ENCODE peak calls at places on chromosome 18, in four cellular contexts. E, F, P and T are unnamed samples.

GRCh38 chr18:3593381-3593903 is 143.5 kb downstream of the TGIF1 start:
- DNase-seq in E (no peak), F (peak), P (no peak), T (peak)

GRCh38 chr18:3529597-3529996 is 79.6 kb downstream of the TGIF1 start:
- DNase-seq in E (no peak), F (no peak), P (no peak), T (no peak)

GRCh38 chr18:43574974-43575373 is 297.7 kb upstream of the SYT4 start:
- DNase-seq in E (no peak), F (no peak), P (no peak), T (no peak)

GRCh38 chr18:8615397-8616025 is 6.3 kb downstream of the RAB12 start:
- DNase-seq in E (peak), F (peak), P (no peak), T (no peak)

GRCh38 chr18:80154293-80154692 is 45.2 kb downstream of the ADNP2 start:
- DNase-seq in E (peak), F (no peak), P (peak), T (peak)

GRCh38 chr18:9333441-9334350 is 877 bp upstream of the TWSG1 start:
- DNase-seq in E (peak), F (no peak), P (no peak), T (no peak)

GRCh38 chr18:59876310-59876626 is 23.5 kb upstream of the PMAIP1 start:
- DNase-seq in E (no peak), F (no peak), P (peak), T (no peak)

GRCh38 chr18:37565985-37566478 is 434 bp upstream of the CELF4 start:
- DNase-seq in E (peak), F (peak), P (peak), T (peak)

GRCh38 chr18:55485666-55486065 is 102.3 kb downstream of the TCF4 start:
- DNase-seq in E (no peak), F (no peak), P (no peak), T (no peak)

GRCh38 chr18:6543330-6543908 is 128.7 kb upstream of the L3MBTL4 start:
- DNase-seq in E (peak), F (peak), P (peak), T (peak)

GRCh38 chr18:28003451-28003850 is 173.5 kb downstream of the CDH2 start:
- DNase-seq in E (no peak), F (no peak), P (no peak), T (no peak)

GRCh38 chr18:69969491-69969890 is 21.8 kb upstream of the CD226 start:
- DNase-seq in E (no peak), F (no peak), P (no peak), T (no peak)

GRCh38 chr18:26863921-26864497 is 1.5 kb downstream of the AQP4 start:
- DNase-seq in E (peak), F (no peak), P (no peak), T (no peak)

GRCh38 chr18:8450013-8450412 is 159.2 kb upstream of the RAB12 start:
- DNase-seq in E (no peak), F (no peak), P (no peak), T (peak)

GRCh38 chr18:79245517-79246001 is 150.2 kb upstream of the NFATC1 start:
- DNase-seq in E (no peak), F (peak), P (no peak), T (peak)

GRCh38 chr18:34153711-34154110 is 71.0 kb downstream of the NOL4 start:
- DNase-seq in E (peak), F (peak), P (no peak), T (peak)

GRCh38 chr18:67047334-67047733 is 443.4 kb upstream of the CDH19 start:
- DNase-seq in E (no peak), F (no peak), P (no peak), T (no peak)

GRCh38 chr18:23268641-23269040 is 133.4 kb downstream of the CABLES1 start:
- DNase-seq in E (no peak), F (no peak), P (no peak), T (no peak)

GRCh38 chr18:52190630-52191029 is 149.4 kb upstream of the DCC start:
- DNase-seq in E (no peak), F (no peak), P (no peak), T (no peak)

GRCh38 chr18:34251919-34252318 is 27.2 kb upstream of the NOL4 start:
- DNase-seq in E (no peak), F (no peak), P (no peak), T (no peak)

GRCh38 chr18:48348739-48349138 is 60.4 kb downstream of the ZBTB7C start:
- DNase-seq in E (peak), F (no peak), P (no peak), T (no peak)

GRCh38 chr18:72692086-72692485 is 147.9 kb upstream of the CBLN2 start:
- DNase-seq in E (peak), F (no peak), P (no peak), T (no peak)

GRCh38 chr18:78979682-78980278 is at the start of gene SALL3:
- DNase-seq in E (peak), F (no peak), P (peak), T (no peak)

GRCh38 chr18:22219568-22220355 is 50.4 kb downstream of the GATA6 start:
- DNase-seq in E (no peak), F (no peak), P (no peak), T (peak)

GRCh38 chr18:8084160-8084559 is 517.0 kb downstream of the PTPRM start:
- DNase-seq in E (peak), F (peak), P (no peak), T (peak)

GRCh38 chr18:54090856-54091255 is 133.6 kb downstream of the MBD2 start:
- DNase-seq in E (no peak), F (no peak), P (no peak), T (no peak)

GRCh38 chr18:5303636-5304035 is 8.1 kb upstream of the ZBTB14 start:
- DNase-seq in E (no peak), F (no peak), P (no peak), T (no peak)

GRCh38 chr18:63292844-63293683 is 26.5 kb downstream of the BCL2 start:
- DNase-seq in E (peak), F (no peak), P (peak), T (no peak)

GRCh38 chr18:9594782-9595181 is 19.6 kb downstream of the PPP4R1 start:
- DNase-seq in E (no peak), F (no peak), P (peak), T (no peak)

GRCh38 chr18:551404-552061 is 28.6 kb upstream of the CETN1 start:
- DNase-seq in E (no peak), F (no peak), P (peak), T (no peak)

GRCh38 chr18:9876867-9877654 is 8.7 kb upstream of the TXNDC2 start:
- DNase-seq in E (peak), F (peak), P (no peak), T (peak)

GRCh38 chr18:70256994-70257393 is 31.9 kb upstream of the SOCS6 start:
- DNase-seq in E (no peak), F (no peak), P (no peak), T (peak)

GRCh38 chr18:37299471-37300304 is 265.9 kb downstream of the CELF4 start:
- DNase-seq in E (peak), F (peak), P (no peak), T (peak)

GRCh38 chr18:78130232-78131195 is 849.1 kb upstream of the SALL3 start:
- DNase-seq in E (no peak), F (no peak), P (no peak), T (no peak)

GRCh38 chr18:48080546-48080945 is 150.1 kb upstream of the SMAD2 start:
- DNase-seq in E (no peak), F (no peak), P (no peak), T (no peak)